ENCODE peak calls at places on chromosome 1, in seven cellular contexts. F is MM.1S; O is H54; Y is SW480; Z is effector CD8-positive, alpha-beta T cell; E is NCI-H1105 treated with DMSO at 0.1 percent for 48 hours; L is cardiac muscle cell. S is an unnamed sample.

GRCh38 chr1:183936009-183936408 is 101.5 kb downstream of the COLGALT2 start:
- DNase-seq in F (no peak), O (no peak), Y (no peak), Z (no peak), E (no peak), L (no peak), S (no peak)

GRCh38 chr1:41891403-41891896 is 27.3 kb downstream of the HIVEP3 start:
- DNase-seq in F (peak; percentile 93), O (no peak), Y (peak; percentile 79), Z (peak; percentile 7), E (no peak), L (no peak), S (peak; percentile 76)

GRCh38 chr1:232901255-232901654 is 49.2 kb upstream of the NTPCR start:
- DNase-seq in F (peak; percentile 84), O (no peak), Y (no peak), Z (no peak), E (no peak), L (peak; percentile 51), S (no peak)

GRCh38 chr1:20589331-20590312 is 725 bp downstream of the CDA start:
- DNase-seq in F (no peak), O (no peak), Y (no peak), Z (no peak), E (no peak), L (peak; percentile 27), S (peak; percentile 64)

GRCh38 chr1:153578490-153578889 is 12.8 kb upstream of the S100A2 start:
- DNase-seq in F (no peak), O (no peak), Y (no peak), Z (no peak), E (no peak), L (no peak), S (no peak)

GRCh38 chr1:204266504-204267034 is 52.8 kb upstream of the GOLT1A start:
- DNase-seq in F (no peak), O (no peak), Y (peak; percentile 33), Z (no peak), E (no peak), L (no peak), S (no peak)

GRCh38 chr1:55285849-55286248 is 70.7 kb upstream of the USP24 start:
- DNase-seq in F (no peak), O (no peak), Y (peak; percentile 18), Z (no peak), E (peak; percentile 19), L (no peak), S (no peak)

GRCh38 chr1:92736395-92736794 is 48.5 kb downstream of the EVI5 start:
- DNase-seq in F (no peak), O (no peak), Y (peak; percentile 10), Z (no peak), E (peak; percentile 4), L (peak; percentile 6), S (no peak)

GRCh38 chr1:45216200-45216541 is 9.8 kb upstream of the ZSWIM5 start:
- DNase-seq in F (no peak), O (no peak), Y (no peak), Z (no peak), E (no peak), L (no peak), S (no peak)

GRCh38 chr1:154624756-154625643 is 17.0 kb upstream of the ADAR start:
- DNase-seq in F (no peak), O (no peak), Y (no peak), Z (no peak), E (no peak), L (no peak), S (peak; percentile 12)

GRCh38 chr1:41682845-41683630 is 198.6 kb upstream of the EDN2 start:
- DNase-seq in F (no peak), O (no peak), Y (no peak), Z (no peak), E (no peak), L (no peak), S (peak; percentile 45)

GRCh38 chr1:202170726-202171125 is 10.3 kb upstream of the PTPN7 start:
- DNase-seq in F (no peak), O (no peak), Y (no peak), Z (no peak), E (no peak), L (no peak), S (no peak)